ENCODE peak calls at places on chromosomes 2 and 18, in eight cellular contexts. Y is left lung, P is cardiac fibroblast, N is astrocyte, G is NCI-H2029, U is HFFc6, V is MCF 10A, H is DMS 273 treated with DMSO at 0.1 percent for 48 hours. T is an unnamed sample.

GRCh38 chr2:225182126-225182525 is 139.9 kb upstream of the DOCK10 start:
- DNase-seq in Y (no peak), P (no peak), N (no peak), G (no peak), U (no peak), V (no peak), H (no peak), T (no peak)

GRCh38 chr2:155060906-155061305 is 362.4 kb downstream of the KCNJ3 start:
- DNase-seq in Y (no peak), P (no peak), N (no peak), G (no peak), U (no peak), V (no peak), H (peak; percentile 92), T (no peak)

GRCh38 chr2:117631546-117631945 is 182.9 kb upstream of the DDX18 start:
- DNase-seq in Y (no peak), P (no peak), N (no peak), G (no peak), U (no peak), V (no peak), H (no peak), T (no peak)

GRCh38 chr2:25251032-25251460 is 82.7 kb upstream of the POMC start:
- DNase-seq in Y (no peak), P (no peak), N (peak; percentile 16), G (no peak), U (no peak), V (no peak), H (no peak), T (no peak)

GRCh38 chr18:39675358-39675757 is 2109.8 kb upstream of the CELF4 start:
- DNase-seq in Y (no peak), P (peak; percentile 72), N (peak; percentile 76), G (no peak), U (peak; percentile 32), V (peak; percentile 21), H (no peak), T (no peak)

GRCh38 chr2:32783468-32783867 is 155.6 kb downstream of the TTC27 start:
- DNase-seq in Y (no peak), P (peak; percentile 61), N (no peak), G (no peak), U (no peak), V (no peak), H (no peak), T (no peak)

GRCh38 chr2:110149330-110150220 is 34.0 kb upstream of the MALL start:
- DNase-seq in Y (no peak), P (peak; percentile 88), N (peak; percentile 97), G (no peak), U (peak; percentile 81), V (peak; percentile 71), H (no peak), T (no peak)

GRCh38 chr2:30249354-30249753 is 18.0 kb downstream of the LBH start:
- DNase-seq in Y (no peak), P (no peak), N (no peak), G (no peak), U (no peak), V (no peak), H (no peak), T (no peak)

GRCh38 chr2:32738939-32739338 is 111.1 kb downstream of the TTC27 start:
- DNase-seq in Y (no peak), P (peak; percentile 42), N (no peak), G (no peak), U (no peak), V (no peak), H (no peak), T (no peak)

GRCh38 chr18:832085-832681 is 20.1 kb upstream of the YES1 start:
- DNase-seq in Y (peak; percentile 72), P (no peak), N (no peak), G (peak; percentile 15), U (no peak), V (peak; percentile 27), H (peak; percentile 19), T (peak; percentile 91)

GRCh38 chr18:39184176-39184575 is 1618.6 kb upstream of the CELF4 start:
- DNase-seq in Y (no peak), P (no peak), N (no peak), G (no peak), U (no peak), V (no peak), H (peak; percentile 24), T (no peak)

GRCh38 chr2:85684380-85684779 is 9.8 kb upstream of the GNLY start:
- DNase-seq in Y (no peak), P (no peak), N (no peak), G (no peak), U (no peak), V (no peak), H (no peak), T (no peak)

GRCh38 chr18:21146016-21146415 is 34.4 kb upstream of the ROCK1 start:
- DNase-seq in Y (no peak), P (peak; percentile 10), N (no peak), G (no peak), U (no peak), V (no peak), H (no peak), T (no peak)